ENCODE peak calls at places on chromosomes 6 and 20, in ten cellular contexts. L, J, B, E, N, S, I, Y, P and G are unnamed samples.

GRCh38 chr6:167744681-167745659 is 81.7 kb upstream of the AFDN start:
- DNase-seq in L (no peak), J (no peak), B (no peak), E (peak; percentile 64), N (no peak), S (no peak), I (no peak), Y (no peak), P (no peak), G (no peak)

GRCh38 chr20:21101453-21102251 is 4.5 kb downstream of the LINC00237 start:
- DNase-seq in L (peak; percentile 79), J (no peak), B (no peak), E (peak; percentile 81), N (peak; percentile 50), S (no peak), I (no peak), Y (no peak), P (no peak), G (peak; percentile 63)

GRCh38 chr20:38890497-38890818 is 35.8 kb upstream of the FAM83D start:
- DNase-seq in L (no peak), J (no peak), B (no peak), E (no peak), N (no peak), S (no peak), I (no peak), Y (no peak), P (no peak), G (no peak)

GRCh38 chr6:14372738-14373484 is 255.3 kb downstream of the CD83 start:
- DNase-seq in L (no peak), J (no peak), B (no peak), E (no peak), N (no peak), S (no peak), I (no peak), Y (no peak), P (no peak), G (no peak)

GRCh38 chr6:30820196-30820595 is 64.1 kb upstream of the DDR1 start:
- DNase-seq in L (no peak), J (peak; percentile 74), B (peak; percentile 87), E (no peak), N (no peak), S (no peak), I (no peak), Y (peak; percentile 84), P (peak; percentile 80), G (no peak)

GRCh38 chr6:148980234-148980633 is 233.4 kb downstream of the UST start:
- DNase-seq in L (no peak), J (no peak), B (peak; percentile 28), E (no peak), N (no peak), S (no peak), I (no peak), Y (peak; percentile 92), P (peak; percentile 24), G (no peak)

GRCh38 chr20:50582591-50583234 is 72.5 kb downstream of the PTPN1 start:
- DNase-seq in L (no peak), J (no peak), B (no peak), E (peak; percentile 87), N (no peak), S (no peak), I (peak; percentile 39), Y (no peak), P (no peak), G (no peak)

GRCh38 chr6:139940741-139941712 is 566.6 kb upstream of the CITED2 start:
- DNase-seq in L (peak; percentile 70), J (no peak), B (peak; percentile 75), E (no peak), N (no peak), S (no peak), I (no peak), Y (no peak), P (peak; percentile 54), G (no peak)

GRCh38 chr6:16751251-16751946 is 9.9 kb downstream of the ATXN1 start:
- DNase-seq in L (no peak), J (peak; percentile 73), B (no peak), E (no peak), N (no peak), S (no peak), I (no peak), Y (peak; percentile 73), P (peak; percentile 53), G (no peak)

GRCh38 chr6:16754274-16754673 is 7.0 kb downstream of the ATXN1 start:
- DNase-seq in L (no peak), J (no peak), B (no peak), E (no peak), N (no peak), S (no peak), I (no peak), Y (no peak), P (no peak), G (no peak)

GRCh38 chr6:16750566-16750965 is 10.7 kb downstream of the ATXN1 start:
- DNase-seq in L (no peak), J (no peak), B (no peak), E (no peak), N (no peak), S (no peak), I (no peak), Y (no peak), P (no peak), G (no peak)

GRCh38 chr6:16754864-16755263 is 6.4 kb downstream of the ATXN1 start:
- DNase-seq in L (no peak), J (no peak), B (no peak), E (no peak), N (no peak), S (no peak), I (no peak), Y (no peak), P (no peak), G (no peak)

DNA sequence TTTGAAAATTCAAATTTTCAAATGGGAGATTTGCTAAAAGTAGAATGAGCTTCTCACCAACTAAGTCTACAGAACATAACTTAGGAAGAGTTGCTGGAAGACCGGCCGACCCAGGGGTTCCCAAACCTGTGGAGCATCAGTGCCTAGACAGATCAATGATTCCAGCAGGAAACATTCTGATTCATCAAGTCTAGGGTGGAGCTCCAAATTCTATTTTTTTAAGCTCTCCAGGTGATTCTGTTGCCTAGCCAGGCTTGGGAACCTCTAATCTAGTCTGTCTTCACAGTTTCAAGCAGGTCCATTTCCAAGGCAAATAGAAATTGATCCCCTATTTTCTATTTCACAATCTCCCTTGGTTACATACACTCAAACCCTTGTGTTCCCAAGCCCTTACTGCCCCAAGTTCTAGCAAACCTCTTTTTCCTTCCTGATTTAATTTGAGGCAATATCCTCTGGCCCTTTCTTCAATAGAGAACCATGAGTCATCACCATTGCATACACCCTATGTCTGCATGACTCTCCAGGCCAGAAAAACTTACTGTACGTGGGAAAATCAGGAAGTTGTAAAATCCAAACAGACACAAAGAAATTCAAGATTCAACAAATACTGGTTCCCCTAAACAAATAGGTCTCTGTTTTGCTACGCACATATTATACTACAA is 8.9 kb downstream of the ATXN1 start:
- DNase-seq in L (peak; percentile 92), J (peak; percentile 85), B (peak; percentile 87), E (no peak), N (no peak), S (no peak), I (no peak), Y (peak; percentile 92), P (peak; percentile 94), G (no peak)
- TF ChIP-seq CTCF in L (no peak), J (no peak), B (no peak), E (no peak), N (no peak), S (no peak), I (no peak), Y (no peak), P (no peak), G (no peak)

GRCh38 chr6:89944826-89945407 is 50.6 kb downstream of the GJA10 start:
- DNase-seq in L (peak; percentile 27), J (peak; percentile 23), B (peak; percentile 25), E (no peak), N (no peak), S (no peak), I (no peak), Y (peak; percentile 8), P (peak; percentile 33), G (no peak)
- TF ChIP-seq CTCF in L (peak; percentile 25), J (peak; percentile 79), B (peak; percentile 46), E (peak; percentile 51), N (peak; percentile 61), S (peak; percentile 74), I (peak; percentile 36), Y (peak; percentile 53), P (peak; percentile 46), G (peak; percentile 53)

GRCh38 chr6:41589636-41590622 is 43.7 kb downstream of the FOXP4 start:
- DNase-seq in L (no peak), J (no peak), B (no peak), E (no peak), N (no peak), S (no peak), I (no peak), Y (no peak), P (no peak), G (no peak)

GRCh38 chr6:41594326-41594725 is 43.9 kb upstream of the MDFI start:
- DNase-seq in L (no peak), J (peak; percentile 78), B (no peak), E (no peak), N (no peak), S (no peak), I (no peak), Y (peak; percentile 88), P (no peak), G (no peak)

GRCh38 chr6:41591122-41591521 is 44.9 kb downstream of the FOXP4 start:
- DNase-seq in L (no peak), J (no peak), B (no peak), E (no peak), N (no peak), S (no peak), I (no peak), Y (no peak), P (no peak), G (no peak)

GRCh38 chr6:41593451-41594238 is 44.6 kb upstream of the MDFI start:
- DNase-seq in L (no peak), J (no peak), B (no peak), E (no peak), N (no peak), S (no peak), I (no peak), Y (no peak), P (no peak), G (peak; percentile 49)

DNA sequence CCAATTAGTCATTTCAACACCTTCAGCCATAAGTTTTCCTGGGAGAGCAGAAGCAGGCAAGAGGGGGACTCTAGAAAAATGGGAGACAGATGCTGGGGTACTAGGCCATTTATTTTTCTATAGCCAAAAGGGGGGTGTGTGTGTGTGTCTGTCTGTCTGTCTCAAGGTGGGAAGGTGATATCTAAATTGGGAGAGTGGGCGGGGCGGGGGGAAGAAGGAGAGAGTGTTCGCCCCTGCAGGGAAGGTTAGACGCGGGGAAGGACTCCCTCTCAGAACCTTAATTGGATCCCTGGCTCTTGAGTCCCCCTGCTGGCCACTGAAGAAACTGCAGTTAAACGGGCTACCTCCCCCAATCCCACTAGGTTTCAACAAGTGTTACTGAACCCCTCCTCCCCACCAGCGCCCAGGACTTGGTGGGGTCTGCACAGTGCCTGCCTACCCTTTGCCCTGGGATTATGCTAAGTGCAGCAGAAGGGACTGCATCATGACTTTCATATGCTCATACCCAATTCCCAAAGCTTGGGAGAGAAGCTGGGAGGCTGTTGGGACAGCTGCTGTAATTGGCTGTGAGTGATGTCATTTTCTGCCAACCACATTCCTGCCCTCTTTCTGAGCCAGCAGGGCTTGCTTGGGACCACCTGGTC is 45.8 kb downstream of the FOXP4 start:
- DNase-seq in L (peak; percentile 72), J (peak; percentile 38), B (peak; percentile 68), E (peak; percentile 88), N (peak; percentile 89), S (peak; percentile 65), I (peak; percentile 71), Y (peak; percentile 41), P (peak; percentile 45), G (peak; percentile 87)
- TF ChIP-seq CTCF in L (peak; percentile 96), J (peak; percentile 96), B (peak; percentile 86), E (peak; percentile 91), N (peak; percentile 93), S (peak; percentile 75), I (peak; percentile 89), Y (peak; percentile 91), P (peak; percentile 98), G (peak; percentile 96)

GRCh38 chr20:34955232-34956040 is at the start of the genes GSS and MYH7B:
- DNase-seq in L (peak; percentile 99), J (peak; percentile 92), B (peak; percentile 98), E (peak; percentile 99), N (peak; percentile 100), S (peak; percentile 90), I (peak; percentile 98), Y (peak; percentile 93), P (peak; percentile 93), G (peak; percentile 100)
- TF ChIP-seq CTCF in L (peak; percentile 49), J (peak; percentile 70), B (peak; percentile 54), E (peak; percentile 59), N (peak; percentile 56), S (no peak), I (no peak), Y (peak; percentile 48), P (peak; percentile 56), G (no peak)